ENCODE peak calls at places on chromosome 14, in four cellular contexts. N, F, G and J are unnamed samples.

GRCh38 chr14:29637406-29637805 is 290.2 kb downstream of the PRKD1 start:
- DNase-seq in N (peak), F (no peak), G (no peak), J (peak)

GRCh38 chr14:69363055-69363454 is 35.0 kb downstream of the ERH start:
- DNase-seq in N (no peak), F (no peak), G (no peak), J (peak)

GRCh38 chr14:61710853-61711817 is 15.8 kb downstream of the HIF1A start:
- DNase-seq in N (no peak), F (no peak), G (no peak), J (no peak)

GRCh38 chr14:99777956-99778355 is 15.3 kb upstream of the EML1 start:
- DNase-seq in N (no peak), F (no peak), G (no peak), J (no peak)

GRCh38 chr14:69592923-69593677 is 18.3 kb upstream of the SUSD6 start:
- DNase-seq in N (no peak), F (no peak), G (peak), J (peak)

GRCh38 chr14:94330432-94330831 is 7.3 kb upstream of the SERPINA6 start:
- DNase-seq in N (no peak), F (no peak), G (no peak), J (no peak)

GRCh38 chr14:97359391-97359790 is 562.2 kb downstream of the VRK1 start:
- DNase-seq in N (no peak), F (no peak), G (no peak), J (no peak)

GRCh38 chr14:65150891-65151290 is 48.6 kb upstream of the MAX start:
- DNase-seq in N (no peak), F (no peak), G (no peak), J (no peak)

GRCh38 chr14:41957459-41957858 is 350.8 kb downstream of the LRFN5 start:
- DNase-seq in N (no peak), F (no peak), G (no peak), J (no peak)

GRCh38 chr14:102993523-102993922 is 63.8 kb downstream of the CDC42BPB start:
- DNase-seq in N (no peak), F (no peak), G (peak), J (no peak)

GRCh38 chr14:73771848-73772705 is 57.9 kb upstream of the PNMA1 start:
- DNase-seq in N (no peak), F (peak), G (peak), J (no peak)

GRCh38 chr14:73576391-73576790 is 7.4 kb downstream of the ACOT2 start:
- DNase-seq in N (no peak), F (no peak), G (peak), J (no peak)

GRCh38 chr14:97458302-97459137 is 661.3 kb downstream of the VRK1 start:
- DNase-seq in N (no peak), F (peak), G (no peak), J (no peak)

GRCh38 chr14:105060751-105061427 is 4.3 kb downstream of the GPR132 start:
- DNase-seq in N (no peak), F (peak), G (no peak), J (no peak)

GRCh38 chr14:30864934-30865333 is 9.4 kb upstream of the COCH start:
- DNase-seq in N (no peak), F (no peak), G (no peak), J (no peak)

GRCh38 chr14:22976620-22977433 is 5.5 kb downstream of the AJUBA start:
- DNase-seq in N (no peak), F (no peak), G (peak), J (no peak)

GRCh38 chr14:89563503-89563902 is 146.5 kb upstream of the FOXN3 start:
- DNase-seq in N (no peak), F (no peak), G (no peak), J (no peak)

GRCh38 chr14:52914295-52914694 is 36.6 kb downstream of the FERMT2 start:
- DNase-seq in N (no peak), F (no peak), G (no peak), J (no peak)

GRCh38 chr14:93965287-93965821 is 11.0 kb downstream of the ASB2 start:
- DNase-seq in N (no peak), F (no peak), G (peak), J (no peak)

GRCh38 chr14:103361868-103362267 is 23.3 kb upstream of the MARK3 start:
- DNase-seq in N (no peak), F (no peak), G (peak), J (no peak)

GRCh38 chr14:68518180-68518579 is 274.7 kb downstream of the ZFP36L1 start:
- DNase-seq in N (no peak), F (no peak), G (no peak), J (no peak)

GRCh38 chr14:76773188-76773885 is 12.1 kb downstream of the VASH1 start:
- DNase-seq in N (no peak), F (no peak), G (peak), J (no peak)

GRCh38 chr14:59570122-59570521 is 6.5 kb downstream of the CCDC175 start:
- DNase-seq in N (no peak), F (no peak), G (no peak), J (no peak)

GRCh38 chr14:105411017-105411941 is 8.3 kb upstream of the MTA1 start:
- DNase-seq in N (no peak), F (peak), G (peak), J (no peak)

GRCh38 chr14:94423465-94424056 is 29.0 kb downstream of the SERPINA11 start:
- DNase-seq in N (peak), F (no peak), G (peak), J (peak)

GRCh38 chr14:58805605-58806358 is 168.0 kb downstream of the DACT1 start:
- DNase-seq in N (no peak), F (no peak), G (no peak), J (no peak)

GRCh38 chr14:38959021-38959420 is 144.0 kb downstream of the SEC23A start:
- DNase-seq in N (no peak), F (no peak), G (no peak), J (no peak)

GRCh38 chr14:66600416-66600815 is 92.5 kb downstream of the GPHN start:
- DNase-seq in N (no peak), F (no peak), G (peak), J (no peak)

GRCh38 chr14:35438910-35439713 is 34.6 kb upstream of the NFKBIA start:
- DNase-seq in N (no peak), F (no peak), G (no peak), J (no peak)

GRCh38 chr14:68682166-68683103 is 110.4 kb downstream of the ZFP36L1 start:
- DNase-seq in N (no peak), F (peak), G (peak), J (no peak)

GRCh38 chr14:34699873-34700621 is 14.3 kb downstream of the CFL2 start:
- DNase-seq in N (no peak), F (no peak), G (peak), J (no peak)

GRCh38 chr14:60250318-60251035 is 1.5 kb downstream of the PPM1A start:
- DNase-seq in N (no peak), F (no peak), G (no peak), J (no peak)

GRCh38 chr14:75121559-75121958 is 5.3 kb downstream of the NEK9 start:
- DNase-seq in N (no peak), F (no peak), G (no peak), J (no peak)

GRCh38 chr14:23095196-23096108 is at the start of gene C14orf119:
- DNase-seq in N (no peak), F (peak), G (peak), J (no peak)

GRCh38 chr14:88005978-88006851 is 1.3 kb downstream of the GPR65 start:
- DNase-seq in N (no peak), F (peak), G (no peak), J (no peak)

GRCh38 chr14:106506901-106507305 is 980.5 kb downstream of the TMEM121 start:
- DNase-seq in N (no peak), F (peak), G (no peak), J (no peak)

GRCh38 chr14:47270715-47271114 is 404.7 kb downstream of the MDGA2 start:
- DNase-seq in N (no peak), F (no peak), G (no peak), J (no peak)

GRCh38 chr14:51554339-51554920 is 97.3 kb upstream of the FRMD6 start:
- DNase-seq in N (no peak), F (no peak), G (peak), J (no peak)

GRCh38 chr14:51548187-51548586 is 103.5 kb upstream of the FRMD6 start:
- DNase-seq in N (no peak), F (no peak), G (no peak), J (no peak)

GRCh38 chr14:51554953-51555352 is 96.8 kb upstream of the FRMD6 start:
- DNase-seq in N (no peak), F (no peak), G (no peak), J (no peak)

GRCh38 chr14:51552768-51553426 is 98.8 kb upstream of the FRMD6 start:
- DNase-seq in N (no peak), F (no peak), G (peak), J (no peak)

GRCh38 chr14:51552275-51552674 is 99.4 kb upstream of the FRMD6 start:
- DNase-seq in N (no peak), F (no peak), G (no peak), J (no peak)
- H3K27ac ChIP-seq in N (no peak), F (no peak), G (peak), J (no peak)

GRCh38 chr14:101364503-101365328 is 196.6 kb upstream of the DIO3 start:
- DNase-seq in N (no peak), F (no peak), G (no peak), J (no peak)
- H3K27ac ChIP-seq in N (no peak), F (no peak), G (no peak), J (no peak)

GRCh38 chr14:71780822-71781221 is 151.4 kb upstream of the RGS6 start:
- DNase-seq in N (no peak), F (no peak), G (no peak), J (no peak)
- H3K27ac ChIP-seq in N (no peak), F (no peak), G (no peak), J (no peak)

GRCh38 chr14:36510874-36511273 is 9.2 kb downstream of the NKX2-1 start:
- DNase-seq in N (no peak), F (no peak), G (no peak), J (no peak)

GRCh38 chr14:36512585-36513003 is 7.4 kb downstream of the NKX2-1 start:
- DNase-seq in N (no peak), F (no peak), G (no peak), J (no peak)

GRCh38 chr14:36513451-36514277 is 6.4 kb downstream of the NKX2-1 start:
- DNase-seq in N (no peak), F (no peak), G (no peak), J (no peak)

GRCh38 chr14:36513012-36513420 is 7.0 kb downstream of the NKX2-1 start:
- DNase-seq in N (no peak), F (no peak), G (no peak), J (no peak)

DNA sequence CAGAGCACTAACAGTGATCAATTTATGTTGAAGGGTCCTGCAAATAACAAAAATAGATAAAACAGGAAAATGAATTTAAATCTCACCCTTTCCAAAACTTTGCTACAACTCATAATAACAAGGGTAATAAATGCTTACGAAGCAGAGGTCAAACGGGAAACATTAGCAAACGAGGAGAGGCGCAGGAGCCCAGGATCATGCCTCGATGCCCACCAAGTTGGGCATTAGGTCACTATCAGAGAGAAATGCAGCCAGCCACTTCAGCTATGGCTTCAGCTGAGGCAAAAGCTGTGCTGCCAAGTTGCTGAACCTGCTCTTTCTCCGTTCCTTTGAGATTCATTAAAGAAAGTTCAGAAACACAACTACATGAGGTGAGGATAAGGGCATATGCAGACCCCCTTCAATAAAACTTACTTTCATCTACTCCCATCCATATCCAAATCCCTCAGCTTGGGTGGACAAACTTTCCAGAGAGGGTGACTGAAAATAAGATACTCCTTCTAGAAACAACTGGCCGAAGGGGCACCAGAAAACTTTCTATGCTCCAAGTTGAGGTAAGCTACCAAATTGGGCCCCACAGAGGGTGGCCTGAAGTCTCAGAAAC is 7.9 kb downstream of the NKX2-1 start:
- DNase-seq in N (no peak), F (no peak), G (no peak), J (no peak)
- H3K27ac ChIP-seq in N (no peak), F (no peak), G (no peak), J (no peak)

DNA sequence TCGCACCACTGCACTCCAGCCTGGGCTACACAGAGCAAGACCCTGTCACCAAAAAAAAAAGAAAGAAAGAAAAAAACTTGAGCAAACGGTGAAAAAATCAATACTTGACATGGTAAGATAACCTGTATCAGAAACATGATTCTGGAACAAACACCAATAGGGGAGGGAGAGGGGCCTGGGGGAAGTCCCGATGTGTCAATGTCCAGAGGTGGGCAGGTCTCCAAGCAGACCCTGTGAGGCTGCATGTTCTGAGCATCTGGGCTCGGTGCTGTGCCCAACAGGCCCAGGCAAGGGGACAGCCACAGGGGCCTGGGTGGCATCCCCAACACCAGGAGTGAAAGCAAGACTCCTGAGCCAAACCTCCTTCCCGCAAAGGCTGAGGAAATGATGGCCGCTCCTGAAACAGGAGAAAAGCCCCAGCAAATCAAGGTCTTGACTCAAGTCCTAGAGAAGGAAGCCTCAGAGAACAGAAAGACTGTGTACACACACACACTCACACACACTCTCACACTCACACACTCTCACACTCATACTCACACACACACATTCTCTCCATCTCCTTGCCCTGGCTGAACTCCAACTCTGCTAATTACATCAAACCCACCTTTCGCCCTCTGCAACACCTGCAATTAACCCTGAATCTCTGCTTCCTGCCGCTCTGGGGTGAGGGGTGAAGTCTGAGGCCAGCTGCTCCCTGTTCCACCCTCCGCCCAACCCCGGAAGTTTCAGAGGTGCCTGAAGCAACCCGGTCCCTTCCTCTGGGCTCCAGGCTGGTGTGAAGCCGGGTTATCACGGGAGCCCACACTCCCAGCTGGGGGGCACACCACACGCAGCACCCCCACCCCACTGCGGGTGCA is 20.4 kb downstream of the CCDC88C start:
- DNase-seq in N (no peak), F (peak), G (peak), J (no peak)
- H3K27ac ChIP-seq in N (peak), F (peak), G (peak), J (no peak)

DNA sequence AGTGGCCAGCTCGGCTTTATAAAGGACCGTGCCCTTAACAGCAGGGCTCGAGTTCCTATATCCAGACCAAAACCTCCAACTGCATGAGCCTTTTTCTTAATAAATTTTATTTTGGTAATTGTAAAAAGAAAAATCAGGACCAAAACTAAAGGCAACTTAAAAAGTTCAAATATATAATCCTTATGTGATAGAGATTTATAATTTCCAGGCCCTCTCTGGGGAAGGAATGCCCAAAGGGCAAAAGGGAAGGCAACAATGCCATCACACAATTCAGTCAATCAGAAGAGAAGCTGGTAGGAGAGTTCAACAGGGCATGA is 401 bp upstream of the IPO4 start:
- DNase-seq in N (no peak), F (no peak), G (no peak), J (no peak)
- H3K27ac ChIP-seq in N (no peak), F (no peak), G (no peak), J (peak)

GRCh38 chr14:48771717-48772116 is 814.5 kb downstream of the RPS29 start:
- DNase-seq in N (no peak), F (no peak), G (no peak), J (no peak)
- H3K27ac ChIP-seq in N (no peak), F (no peak), G (no peak), J (no peak)

GRCh38 chr14:92917041-92917940 is 5.7 kb upstream of the CHGA start:
- DNase-seq in N (no peak), F (no peak), G (no peak), J (no peak)
- H3K27ac ChIP-seq in N (no peak), F (no peak), G (no peak), J (no peak)